ENCODE peak calls at places on chromosomes 2 and 18, in five cellular contexts. H, I, S, R and B are unnamed samples.

GRCh38 chr2:69081757-69082156 is 68.8 kb downstream of the ANTXR1 start:
- DNase-seq in H (no peak), I (no peak), S (no peak), R (no peak), B (no peak)

GRCh38 chr2:184113691-184114403 is 484.5 kb upstream of the ZNF804A start:
- DNase-seq in H (no peak), I (no peak), S (no peak), R (peak), B (no peak)

GRCh38 chr2:11669454-11670291 is at the start of gene NTSR2:
- DNase-seq in H (peak), I (peak), S (peak), R (peak), B (no peak)

GRCh38 chr2:48617618-48618017 is at the start of gene GTF2A1L:
- DNase-seq in H (no peak), I (no peak), S (no peak), R (no peak), B (no peak)

GRCh38 chr2:235194351-235194750 is 242.5 kb downstream of the SH3BP4 start:
- DNase-seq in H (no peak), I (no peak), S (no peak), R (peak), B (no peak)

GRCh38 chr2:173049732-173050314 is 25.8 kb upstream of the MAP3K20 start:
- DNase-seq in H (no peak), I (no peak), S (no peak), R (no peak), B (no peak)

GRCh38 chr18:35713545-35713944 is 132.0 kb downstream of the GALNT1 start:
- DNase-seq in H (peak), I (no peak), S (peak), R (no peak), B (peak)

GRCh38 chr2:104599802-104600510 is 254.0 kb upstream of the POU3F3 start:
- DNase-seq in H (no peak), I (no peak), S (peak), R (peak), B (no peak)

GRCh38 chr2:218876562-218877219 is 4.0 kb upstream of the WNT10A start:
- DNase-seq in H (peak), I (peak), S (peak), R (peak), B (no peak)

GRCh38 chr2:46471-47345 is at the start of gene FAM110C:
- DNase-seq in H (no peak), I (peak), S (no peak), R (peak), B (no peak)

GRCh38 chr2:152175012-152175367 is 573 bp downstream of the STAM2 start:
- DNase-seq in H (no peak), I (no peak), S (no peak), R (no peak), B (no peak)

GRCh38 chr2:157181234-157181633 is 76.3 kb upstream of the GALNT5 start:
- DNase-seq in H (peak), I (no peak), S (no peak), R (no peak), B (no peak)

GRCh38 chr18:53422896-53423295 is 801.6 kb downstream of the MBD2 start:
- DNase-seq in H (no peak), I (no peak), S (no peak), R (no peak), B (no peak)

GRCh38 chr2:32947076-32947483 is 327 bp downstream of the LTBP1 start:
- DNase-seq in H (no peak), I (no peak), S (no peak), R (no peak), B (no peak)

GRCh38 chr2:178157574-178157973 is 36.7 kb upstream of the OSBPL6 start:
- DNase-seq in H (no peak), I (no peak), S (no peak), R (no peak), B (no peak)

GRCh38 chr2:143473206-143473605 is 344.0 kb downstream of the ARHGAP15 start:
- DNase-seq in H (peak), I (no peak), S (peak), R (peak), B (no peak)

GRCh38 chr2:113138428-113139322 is 11.3 kb downstream of the IL1RN start:
- DNase-seq in H (peak), I (no peak), S (peak), R (peak), B (peak)

GRCh38 chr2:161170377-161170776 is 10.1 kb downstream of the TANK start:
- DNase-seq in H (peak), I (no peak), S (no peak), R (no peak), B (no peak)

GRCh38 chr18:3605562-3606443 is 155.8 kb downstream of the TGIF1 start:
- DNase-seq in H (peak), I (no peak), S (no peak), R (peak), B (no peak)

GRCh38 chr2:134611316-134611715 is 107.5 kb downstream of the TMEM163 start:
- DNase-seq in H (no peak), I (no peak), S (no peak), R (no peak), B (no peak)

GRCh38 chr2:235639387-235639786 is 145.5 kb downstream of the AGAP1 start:
- DNase-seq in H (peak), I (peak), S (peak), R (peak), B (peak)

GRCh38 chr2:231399853-231400667 is 4.5 kb downstream of the B3GNT7 start:
- DNase-seq in H (no peak), I (peak), S (no peak), R (peak), B (no peak)

GRCh38 chr2:236536727-236537398 is 32.8 kb upstream of the ACKR3 start:
- DNase-seq in H (no peak), I (no peak), S (no peak), R (no peak), B (no peak)

GRCh38 chr18:61900504-61901281 is 7.9 kb upstream of the RNF152 start:
- DNase-seq in H (no peak), I (no peak), S (no peak), R (no peak), B (no peak)

GRCh38 chr2:74029719-74030397 is 45.1 kb downstream of the TET3 start:
- DNase-seq in H (no peak), I (no peak), S (no peak), R (no peak), B (no peak)

GRCh38 chr2:218168016-218168415 is 1.3 kb upstream of the CXCR1 start:
- DNase-seq in H (peak), I (no peak), S (no peak), R (peak), B (no peak)

GRCh38 chr2:121815216-121815615 is 59.8 kb downstream of the TSN start:
- DNase-seq in H (no peak), I (no peak), S (no peak), R (no peak), B (no peak)

GRCh38 chr2:10817413-10817812 is 4.8 kb upstream of the PDIA6 start:
- DNase-seq in H (no peak), I (no peak), S (no peak), R (no peak), B (no peak)

GRCh38 chr2:235027558-235028214 is 75.9 kb downstream of the SH3BP4 start:
- DNase-seq in H (peak), I (no peak), S (no peak), R (peak), B (no peak)

GRCh38 chr2:223217373-223217772 is 165.4 kb downstream of the KCNE4 start:
- DNase-seq in H (no peak), I (no peak), S (no peak), R (peak), B (no peak)

GRCh38 chr2:160334028-160334729 is 134.1 kb upstream of the ITGB6 start:
- DNase-seq in H (peak), I (no peak), S (no peak), R (no peak), B (no peak)

GRCh38 chr2:118165595-118165994 is 77.3 kb downstream of the INSIG2 start:
- DNase-seq in H (no peak), I (no peak), S (no peak), R (no peak), B (no peak)

GRCh38 chr2:19675003-19675629 is 226.7 kb downstream of the TTC32 start:
- DNase-seq in H (no peak), I (no peak), S (no peak), R (no peak), B (no peak)

GRCh38 chr18:37251679-37252078 is 313.9 kb downstream of the CELF4 start:
- DNase-seq in H (no peak), I (no peak), S (no peak), R (peak), B (no peak)

GRCh38 chr2:95333888-95334338 is 36.8 kb downstream of the KCNIP3 start:
- DNase-seq in H (peak), I (peak), S (no peak), R (peak), B (no peak)

GRCh38 chr2:109123586-109124201 is 5.3 kb upstream of the SH3RF3 start:
- DNase-seq in H (no peak), I (no peak), S (no peak), R (no peak), B (no peak)

GRCh38 chr18:12076424-12077140 is 17.1 kb upstream of the ANKRD62 start:
- DNase-seq in H (peak), I (peak), S (no peak), R (peak), B (no peak)

GRCh38 chr18:12079504-12080237 is 14.0 kb upstream of the ANKRD62 start:
- DNase-seq in H (peak), I (peak), S (peak), R (no peak), B (no peak)

GRCh38 chr18:12074734-12075133 is 18.9 kb upstream of the ANKRD62 start:
- DNase-seq in H (no peak), I (no peak), S (no peak), R (no peak), B (no peak)
- TF ChIP-seq CTCF in H (no peak), I (no peak), S (peak), R (no peak), B (no peak)

GRCh38 chr18:12497296-12497695 is 89.6 kb downstream of the PRELID3A start:
- DNase-seq in H (no peak), I (no peak), S (no peak), R (peak), B (no peak)

GRCh38 chr18:12497839-12498238 is 90.1 kb downstream of the PRELID3A start:
- DNase-seq in H (no peak), I (no peak), S (no peak), R (no peak), B (no peak)

GRCh38 chr18:12491611-12492435 is 84.1 kb downstream of the PRELID3A start:
- DNase-seq in H (no peak), I (no peak), S (no peak), R (no peak), B (no peak)

GRCh38 chr18:12492907-12493306 is 85.2 kb downstream of the PRELID3A start:
- DNase-seq in H (no peak), I (no peak), S (no peak), R (no peak), B (no peak)
- H3K4me3 ChIP-seq in H (no peak), I (no peak), S (no peak), R (no peak), B (no peak)

DNA sequence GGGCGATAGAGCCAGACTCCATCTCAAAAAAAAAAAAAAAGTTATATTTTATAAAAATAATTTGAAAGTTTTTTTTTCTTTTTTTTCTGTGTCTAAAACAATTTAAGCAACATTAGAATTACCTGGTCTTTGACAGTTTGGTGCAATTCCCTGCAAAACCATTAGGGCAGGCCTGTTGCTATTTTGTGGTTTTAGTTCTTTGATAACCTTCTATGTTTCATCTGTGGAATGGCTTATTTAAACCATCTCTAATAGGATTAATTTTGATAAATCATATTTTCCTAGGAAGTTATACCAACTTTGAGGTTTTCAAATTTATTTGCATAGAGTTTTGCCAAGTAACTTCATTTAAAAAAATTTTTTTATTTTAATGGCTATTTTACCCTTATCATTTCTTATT is 141.2 kb upstream of the TWIST2 start:
- DNase-seq in H (no peak), I (no peak), S (no peak), R (no peak), B (no peak)
- TF ChIP-seq CTCF in H (peak), I (no peak), S (peak), R (peak), B (peak)

GRCh38 chr2:37472959-37473358 is 128.5 kb downstream of the QPCT start:
- DNase-seq in H (peak), I (no peak), S (no peak), R (peak), B (no peak)
- H3K4me3 ChIP-seq in H (no peak), I (no peak), S (no peak), R (no peak), B (no peak)

DNA sequence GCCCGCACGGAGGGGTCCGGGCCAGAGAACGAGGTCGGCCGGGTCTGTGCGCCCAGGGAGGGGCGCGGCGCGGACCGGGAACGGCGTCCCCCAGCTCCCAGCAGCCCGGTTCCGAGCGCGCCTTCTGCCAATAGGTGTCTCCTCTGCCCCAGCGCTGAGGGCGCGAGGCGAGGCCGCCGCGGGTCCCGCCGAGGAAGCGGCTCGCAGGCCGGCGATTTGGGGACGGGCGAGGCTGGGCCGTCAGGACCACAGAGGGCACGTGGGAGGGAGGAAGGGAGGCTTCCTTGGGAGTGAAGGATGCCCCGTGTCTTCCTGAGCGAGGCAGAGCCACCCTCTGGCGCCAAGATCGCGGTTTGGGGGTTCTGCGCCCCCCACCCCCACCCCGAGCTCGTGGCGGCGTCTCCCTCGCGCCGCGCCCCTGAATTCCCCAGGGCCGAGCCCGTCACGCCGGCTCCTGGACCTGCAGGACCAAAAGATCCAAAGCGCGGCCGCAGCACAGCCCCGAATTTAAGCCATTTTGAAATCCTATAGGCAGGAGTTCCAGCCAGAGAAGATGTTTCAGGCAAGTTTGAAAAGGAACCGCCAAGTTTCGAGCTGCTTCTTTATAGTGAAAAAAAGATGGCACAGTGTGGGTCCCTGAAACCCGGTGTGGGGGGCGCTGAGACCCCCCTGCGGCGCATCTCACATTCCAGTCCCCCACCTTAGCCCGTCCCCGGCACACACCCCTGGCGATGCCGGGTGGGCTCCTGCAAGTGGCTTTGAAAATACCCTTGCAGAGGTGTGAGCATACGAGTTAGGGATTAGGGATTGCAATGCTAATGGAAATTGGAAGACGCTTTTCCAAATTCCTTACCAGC is 929 bp downstream of the NFATC1 start:
- DNase-seq in H (peak), I (peak), S (no peak), R (peak), B (no peak)
- TF ChIP-seq CTCF in H (peak), I (no peak), S (peak), R (no peak), B (no peak)

GRCh38 chr2:1366546-1367134 is 46.6 kb upstream of the TPO start:
- DNase-seq in H (no peak), I (no peak), S (no peak), R (no peak), B (no peak)
- H3K4me3 ChIP-seq in H (no peak), I (no peak), S (no peak), R (no peak), B (no peak)

GRCh38 chr18:77207540-77207939 is 42.1 kb upstream of the GALR1 start:
- DNase-seq in H (peak), I (peak), S (peak), R (peak), B (peak)
- TF ChIP-seq CTCF in H (peak), I (peak), S (peak), R (peak), B (peak)